ENCODE peak calls at places on chromosome 16, in five cellular contexts. I is breast epithelium, M is brain microvascular endothelial cell, G is AG10803, R is PC-9. S is an unnamed sample.
A peak's percentile ranks its signal among the peaks of the same experiment; 100 is the strongest.

GRCh38 chr16:68286153-68287074 is 22.1 kb downstream of the SLC7A6 start:
- DNase-seq in I (no peak), M (no peak), G (no peak), R (no peak), S (no peak)

GRCh38 chr16:15607700-15608396 is 35.1 kb downstream of the MARF1 start:
- DNase-seq in I (no peak), M (peak; percentile 63), G (no peak), R (peak; percentile 78), S (peak; percentile 88)

GRCh38 chr16:67665598-67665997 is 952 bp downstream of the ENKD1 start:
- DNase-seq in I (no peak), M (no peak), G (no peak), R (no peak), S (no peak)

GRCh38 chr16:79776243-79776884 is 175.8 kb upstream of the MAF start:
- DNase-seq in I (no peak), M (peak; percentile 49), G (peak; percentile 58), R (no peak), S (peak; percentile 79)

GRCh38 chr16:51154271-51155171 is 3.5 kb upstream of the SALL1 start:
- DNase-seq in I (no peak), M (no peak), G (no peak), R (no peak), S (no peak)

GRCh38 chr16:72974142-72974769 is 73.7 kb downstream of the ZFHX3 start:
- DNase-seq in I (no peak), M (no peak), G (no peak), R (no peak), S (no peak)

GRCh38 chr16:70534949-70535348 is 11.3 kb downstream of the SF3B3 start:
- DNase-seq in I (no peak), M (no peak), G (no peak), R (no peak), S (no peak)

GRCh38 chr16:81513204-81514040 is 68.8 kb downstream of the CMIP start:
- DNase-seq in I (no peak), M (no peak), G (peak; percentile 52), R (peak; percentile 89), S (peak; percentile 32)

GRCh38 chr16:76668207-76668725 is 391.1 kb downstream of the CNTNAP4 start:
- DNase-seq in I (no peak), M (no peak), G (no peak), R (no peak), S (no peak)

GRCh38 chr16:2043296-2043979 is 4.2 kb downstream of the NTHL1 start:
- DNase-seq in I (no peak), M (no peak), G (no peak), R (no peak), S (no peak)

GRCh38 chr16:17784073-17784472 is 313.3 kb upstream of the XYLT1 start:
- DNase-seq in I (no peak), M (peak; percentile 60), G (peak; percentile 45), R (no peak), S (peak; percentile 66)

GRCh38 chr16:12089492-12090161 is 113.1 kb downstream of the SNX29 start:
- DNase-seq in I (peak; percentile 36), M (peak; percentile 51), G (peak; percentile 67), R (no peak), S (peak; percentile 71)

GRCh38 chr16:54602666-54603065 is 316.1 kb upstream of the IRX3 start:
- DNase-seq in I (no peak), M (no peak), G (peak; percentile 65), R (no peak), S (peak; percentile 7)

GRCh38 chr16:3175157-3176153 is 12.5 kb upstream of the OR1F1 start:
- DNase-seq in I (no peak), M (peak; percentile 82), G (no peak), R (no peak), S (peak; percentile 75)

GRCh38 chr16:813204-813915 is 12.8 kb upstream of the GNG13 start:
- DNase-seq in I (no peak), M (peak; percentile 2), G (peak; percentile 6), R (no peak), S (peak; percentile 20)
- TF ChIP-seq CTCF in I (peak; percentile 58), M (peak; percentile 66), G (peak; percentile 57), R (peak; percentile 26), S (peak; percentile 41)

GRCh38 chr16:31701734-31702133 is 171.9 kb upstream of the ZNF267 start:
- DNase-seq in I (no peak), M (no peak), G (no peak), R (no peak), S (no peak)
- H3K4me3 ChIP-seq in I (no peak overlapping the region), M (no peak overlapping the region), G (no peak overlapping the region), R (peak overlapping the region; percentile 91), S (no peak overlapping the region)

DNA sequence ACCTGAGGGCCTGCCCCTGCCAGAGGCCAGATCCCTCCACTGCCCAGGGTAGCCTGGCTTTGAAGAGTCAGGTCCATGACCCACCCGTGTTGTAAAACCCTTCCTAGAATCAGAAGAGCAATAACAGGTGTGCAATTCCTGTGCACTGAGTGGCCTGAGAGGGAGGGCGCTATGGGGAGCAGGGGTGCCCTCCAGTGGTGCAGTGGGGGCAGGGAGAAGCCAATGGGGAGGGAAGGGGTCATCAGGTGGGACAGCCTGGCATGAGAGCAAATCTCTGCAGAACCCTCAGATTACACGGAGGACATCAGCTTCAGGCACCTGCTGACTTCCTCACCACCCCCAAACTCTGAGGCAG is 72.9 kb upstream of the ZNF469 start:
- DNase-seq in I (no peak), M (no peak), G (no peak), R (no peak), S (no peak)
- TF ChIP-seq CTCF in I (no peak), M (peak; percentile 26), G (no peak), R (peak; percentile 41), S (no peak)

GRCh38 chr16:87387942-87388817 is 4.0 kb upstream of the MAP1LC3B start:
- DNase-seq in I (peak; percentile 91), M (peak; percentile 98), G (peak; percentile 99), R (peak; percentile 99), S (peak; percentile 99)
- H3K4me3 ChIP-seq in I (peak overlapping the region; percentile 34), M (peak overlapping the region; percentile 13), G (peak overlapping the region; percentile 25), R (peak overlapping the region; percentile 45), S (no peak overlapping the region)

GRCh38 chr16:48829911-48830310 is 219.9 kb upstream of the N4BP1 start:
- DNase-seq in I (no peak), M (no peak), G (no peak), R (no peak), S (no peak)

GRCh38 chr16:48834576-48834975 is 224.6 kb upstream of the N4BP1 start:
- DNase-seq in I (no peak), M (no peak), G (no peak), R (no peak), S (peak; percentile 0)

GRCh38 chr16:48833461-48833860 is 223.5 kb upstream of the N4BP1 start:
- DNase-seq in I (no peak), M (no peak), G (no peak), R (no peak), S (no peak)

GRCh38 chr16:48829361-48829760 is 219.4 kb upstream of the N4BP1 start:
- DNase-seq in I (no peak), M (no peak), G (no peak), R (no peak), S (no peak)

GRCh38 chr16:48831081-48831722 is 221.2 kb upstream of the N4BP1 start:
- DNase-seq in I (no peak), M (no peak), G (no peak), R (no peak), S (no peak)
- TF ChIP-seq CTCF in I (no peak), M (peak; percentile 6), G (no peak), R (peak; percentile 51), S (no peak)

GRCh38 chr16:27777527-27777926 is 227.6 kb downstream of the KATNIP start:
- DNase-seq in I (no peak), M (no peak), G (no peak), R (no peak), S (no peak)
- H3K4me3 ChIP-seq in I (no peak overlapping the region), M (no peak overlapping the region), G (no peak overlapping the region), R (no peak overlapping the region), S (no peak overlapping the region)

GRCh38 chr16:25135239-25135878 is 23.8 kb downstream of the LCMT1 start:
- DNase-seq in I (no peak), M (peak; percentile 65), G (peak; percentile 43), R (peak; percentile 41), S (peak; percentile 63)
- TF ChIP-seq CTCF in I (no peak), M (peak; percentile 68), G (peak; percentile 41), R (peak; percentile 42), S (peak; percentile 38)

GRCh38 chr16:14088155-14088753 is 17.1 kb downstream of the MRTFB start:
- DNase-seq in I (no peak), M (no peak), G (peak; percentile 60), R (no peak), S (peak; percentile 77)
- H3K4me3 ChIP-seq in I (no peak overlapping the region), M (no peak overlapping the region), G (no peak overlapping the region), R (no peak overlapping the region), S (no peak overlapping the region)

GRCh38 chr16:78731785-78732184 is 632.3 kb downstream of the WWOX start:
- DNase-seq in I (no peak), M (no peak), G (no peak), R (no peak), S (no peak)

GRCh38 chr16:78732693-78733092 is 633.2 kb downstream of the WWOX start:
- DNase-seq in I (no peak), M (no peak), G (no peak), R (no peak), S (no peak)

GRCh38 chr16:78729687-78730086 is 630.2 kb downstream of the WWOX start:
- DNase-seq in I (no peak), M (no peak), G (no peak), R (no peak), S (no peak)

GRCh38 chr16:78727536-78727935 is 628.1 kb downstream of the WWOX start:
- DNase-seq in I (no peak), M (no peak), G (no peak), R (no peak), S (no peak)
- TF ChIP-seq CTCF in I (no peak), M (no peak), G (no peak), R (no peak), S (no peak)

S was measured in fibroblast of mammary gland.